ENCODE peak calls at places on chromosomes 7 and 10, in six cellular contexts. F is MCF 10A, A is fibroblast of mammary gland, Y is neural crest cell, O is spleen, P is neural progenitor cell. R is an unnamed sample.

GRCh38 chr10:72615985-72616384 is 9.9 kb downstream of the MICU1 start:
- DNase-seq in P (no peak), O (no peak), A (peak; percentile 28), Y (no peak), F (no peak), R (no peak)

GRCh38 chr7:40298421-40298820 is 163.6 kb downstream of the SUGCT start:
- DNase-seq in A (peak; percentile 67), F (no peak), P (no peak), Y (no peak), O (no peak), R (no peak)

GRCh38 chr10:68239069-68239468 is 7.2 kb upstream of the ATOH7 start:
- DNase-seq in A (no peak), F (no peak), P (no peak), O (no peak), Y (no peak), R (no peak)

GRCh38 chr10:31929986-31930675 is 1.5 kb upstream of the ARHGAP12 start:
- DNase-seq in Y (no peak), O (no peak), F (no peak), A (peak; percentile 21), P (no peak), R (no peak)

GRCh38 chr7:1662101-1662500 is 8.0 kb upstream of the ELFN1 start:
- DNase-seq in O (peak; percentile 58), F (no peak), A (no peak), P (no peak), Y (no peak), R (no peak)

GRCh38 chr7:55104707-55105433 is 86.1 kb downstream of the EGFR start:
- DNase-seq in F (no peak), O (no peak), Y (no peak), A (peak; percentile 69), P (no peak), R (no peak)

GRCh38 chr7:41579961-41580935 is 122.6 kb downstream of the INHBA start:
- DNase-seq in A (peak; percentile 85), P (no peak), F (peak; percentile 5), O (no peak), Y (no peak), R (no peak)

GRCh38 chr7:12052211-12052610 is 158.9 kb upstream of the TMEM106B start:
- DNase-seq in Y (no peak), F (peak; percentile 13), P (no peak), A (no peak), O (no peak), R (no peak)

GRCh38 chr7:26346611-26347200 is 55.0 kb downstream of the SNX10 start:
- DNase-seq in F (peak; percentile 80), O (no peak), Y (no peak), P (no peak), A (peak; percentile 74), R (no peak)

GRCh38 chr7:86558680-86559079 is 85.0 kb upstream of the GRM3 start:
- DNase-seq in F (no peak), A (no peak), Y (no peak), O (no peak), P (no peak), R (no peak)

GRCh38 chr7:145692237-145692950 is 424.2 kb upstream of the CNTNAP2 start:
- DNase-seq in Y (peak; percentile 4), A (peak; percentile 14), O (no peak), P (peak; percentile 23), F (peak; percentile 14), R (no peak)

GRCh38 chr10:51092402-51092801 is 18.1 kb downstream of the PRKG1 start:
- DNase-seq in Y (no peak), P (no peak), O (no peak), F (peak; percentile 9), A (peak; percentile 66), R (no peak)

GRCh38 chr7:103833401-103833800 is 156.1 kb downstream of the RELN start:
- DNase-seq in P (no peak), F (no peak), A (no peak), O (no peak), Y (no peak), R (no peak)

GRCh38 chr7:27677912-27678612 is 15.4 kb upstream of the HIBADH start:
- DNase-seq in A (peak; percentile 96), O (no peak), P (no peak), Y (no peak), F (peak; percentile 78), R (no peak)

GRCh38 chr10:106535304-106535964 is 629.1 kb downstream of the SORCS1 start:
- DNase-seq in A (no peak), P (peak; percentile 5), O (no peak), Y (no peak), F (peak; percentile 14), R (no peak)

GRCh38 chr10:7412482-7413251 is 1.8 kb upstream of the SFMBT2 start:
- DNase-seq in P (peak; percentile 84), F (no peak), A (no peak), Y (peak; percentile 50), O (peak; percentile 84), R (peak; percentile 69)

GRCh38 chr10:19498348-19499290 is 317.6 kb upstream of the PLXDC2 start:
- DNase-seq in A (peak; percentile 26), O (no peak), P (no peak), Y (no peak), F (peak; percentile 70), R (no peak)

GRCh38 chr10:109978481-109978880 is 29.3 kb upstream of the ADD3 start:
- DNase-seq in O (no peak), A (peak; percentile 88), Y (peak; percentile 33), F (peak; percentile 61), P (peak; percentile 41), R (peak; percentile 52)

GRCh38 chr10:98326621-98327027 is 58.6 kb upstream of the LOXL4 start:
- DNase-seq in O (no peak), F (no peak), Y (no peak), A (no peak), P (peak; percentile 44), R (peak; percentile 62)

GRCh38 chr10:98328163-98328562 is 60.2 kb upstream of the LOXL4 start:
- DNase-seq in F (no peak), Y (no peak), P (no peak), O (no peak), A (no peak), R (no peak)

GRCh38 chr10:98332623-98333269 is 64.8 kb upstream of the LOXL4 start:
- DNase-seq in P (no peak), O (peak; percentile 27), F (no peak), Y (no peak), A (peak; percentile 9), R (no peak)

GRCh38 chr10:98328640-98329039 is 60.6 kb upstream of the LOXL4 start:
- DNase-seq in O (no peak), Y (no peak), P (no peak), F (no peak), A (no peak), R (no peak)

GRCh38 chr10:98331888-98332287 is 63.9 kb upstream of the LOXL4 start:
- DNase-seq in P (peak; percentile 52), A (peak; percentile 22), F (peak; percentile 45), O (no peak), Y (no peak), R (no peak)
- TF ChIP-seq CTCF in P (peak; percentile 59), A (peak; percentile 50), F (peak; percentile 30), O (no peak), Y (no peak), R (peak; percentile 25)

GRCh38 chr7:101626758-101627157 is 2.3 kb downstream of the MYL10 start:
- DNase-seq in O (no peak), A (no peak), F (no peak), P (no peak), Y (no peak), R (no peak)

GRCh38 chr7:101624246-101625000 is 4.7 kb downstream of the MYL10 start:
- DNase-seq in Y (no peak), F (no peak), O (no peak), A (no peak), P (peak; percentile 66), R (no peak)

GRCh38 chr7:101622609-101623178 is 6.4 kb downstream of the MYL10 start:
- DNase-seq in O (peak; percentile 54), A (no peak), F (no peak), Y (no peak), P (no peak), R (no peak)

GRCh38 chr7:101626069-101626671 is 2.9 kb downstream of the MYL10 start:
- DNase-seq in O (no peak), A (no peak), Y (no peak), F (no peak), P (no peak), R (no peak)

DNA sequence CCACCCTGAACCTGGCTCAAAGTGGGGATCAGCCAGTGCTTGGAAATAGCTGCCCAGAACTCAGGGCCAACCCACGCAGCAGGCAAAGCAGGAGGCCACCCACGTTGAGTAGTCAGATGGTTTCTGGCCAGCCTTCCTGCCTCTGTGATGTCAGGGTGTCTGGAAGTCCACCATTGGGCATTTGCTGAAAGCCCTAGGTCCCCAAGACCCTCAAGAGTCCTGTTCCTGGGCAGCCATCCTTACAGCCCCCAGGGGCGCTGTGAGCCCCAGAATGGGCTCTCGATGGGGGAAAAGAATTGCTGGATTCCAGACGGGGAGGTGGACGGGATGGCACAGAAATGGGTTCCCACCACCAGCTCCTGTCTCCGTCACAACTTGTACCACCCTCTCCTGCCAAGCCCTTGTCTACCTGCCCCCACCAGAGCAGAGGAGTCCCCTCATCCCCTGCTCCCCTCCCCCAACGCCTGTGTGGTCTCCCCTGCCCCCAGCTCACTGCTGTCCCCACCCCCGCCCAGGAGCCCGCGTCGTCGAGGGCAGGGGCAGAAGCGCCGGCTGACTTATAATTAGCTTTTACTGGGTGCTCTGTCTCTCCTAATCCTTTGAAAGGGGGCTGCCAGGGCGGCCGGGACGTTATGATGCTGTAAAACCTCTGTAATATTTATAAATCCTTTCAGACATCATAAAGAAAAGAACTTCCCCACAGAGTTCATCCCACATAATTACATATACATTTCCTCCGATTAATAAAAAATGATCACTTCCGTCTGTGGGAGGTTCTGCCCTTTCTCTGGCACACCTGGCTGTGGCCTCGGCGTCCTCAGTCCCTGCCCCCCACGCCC is 3.8 kb downstream of the MYL10 start:
- DNase-seq in A (peak; percentile 6), F (no peak), P (peak; percentile 56), O (no peak), Y (no peak), R (no peak)
- TF ChIP-seq CTCF in A (no peak), F (no peak), P (peak; percentile 45), O (no peak), Y (no peak), R (no peak)

DNA sequence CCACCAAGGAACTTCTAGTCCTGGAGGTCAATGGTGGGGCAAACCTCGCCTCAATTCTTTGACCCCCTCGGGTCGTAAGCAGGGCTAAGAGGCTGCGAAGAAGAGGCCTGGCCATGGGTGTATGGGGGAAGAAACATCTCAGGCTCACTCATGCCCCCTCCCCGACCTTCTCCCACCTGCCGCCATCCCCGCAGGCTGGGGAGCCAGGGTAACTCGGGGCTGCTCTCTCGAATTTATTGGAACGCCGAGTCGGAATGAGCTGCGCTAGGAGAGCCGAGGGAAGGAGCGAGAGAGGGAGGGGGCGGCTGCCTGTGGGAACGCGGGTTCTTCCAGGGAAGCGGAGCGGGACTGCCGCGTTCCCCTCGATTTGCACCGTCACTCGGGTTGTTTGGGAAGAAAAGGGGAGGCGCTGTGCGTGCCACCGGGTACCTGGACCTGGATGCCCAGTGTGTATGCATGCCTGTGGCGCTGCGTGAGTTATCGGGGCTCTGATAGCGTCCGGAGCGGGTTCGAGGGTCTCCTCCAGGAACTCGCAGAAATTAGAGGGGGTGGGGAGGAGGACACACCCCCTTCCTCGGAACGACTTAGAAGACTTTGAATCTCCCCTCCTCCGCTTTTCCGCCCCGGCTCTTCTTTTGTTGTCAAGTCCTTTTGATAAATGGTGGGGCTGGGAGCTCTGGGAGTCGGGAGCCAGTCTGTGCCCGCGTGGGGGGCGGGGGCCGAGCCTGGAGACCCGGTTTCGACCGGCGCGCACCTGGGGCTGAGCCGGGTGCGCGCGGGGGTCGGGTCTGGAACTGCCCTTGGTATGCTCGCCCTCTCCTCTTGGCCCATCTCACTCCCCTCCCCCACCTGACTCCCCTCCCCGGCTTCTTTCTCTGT is 1.8 kb upstream of the ZNF503 start:
- DNase-seq in Y (peak; percentile 45), A (peak; percentile 25), O (no peak), P (peak; percentile 87), F (peak; percentile 18), R (peak; percentile 52)
- TF ChIP-seq CTCF in Y (no peak), A (no peak), O (no peak), P (no peak), F (no peak), R (no peak)

GRCh38 chr7:5139998-5140397 is 50.0 kb upstream of the WIPI2 start:
- DNase-seq in A (peak; percentile 23), O (no peak), P (peak; percentile 61), F (peak; percentile 42), Y (peak; percentile 40), R (peak; percentile 53)
- TF ChIP-seq CTCF in A (peak; percentile 47), O (peak; percentile 26), P (peak; percentile 66), F (no peak), Y (peak; percentile 57), R (peak; percentile 40)